ENCODE peak calls at places on chromosomes 11 and 22, in nine cellular contexts. R is non-pigmented ciliary epithelial cell; I is NCI-H1105 treated with DMSO at 0.1 percent for 48 hours; T is HCEC 1CT; V is astrocyte of the spinal cord; B is EH; Z is stimulated activated CD4-positive, alpha-beta T cell treated with anti-CD3 and anti-CD28 coated beads, Interleukin-2, amount 100 ng/mL, for 24 hours; M is brain microvascular endothelial cell; J is posterior vena cava. N is an unnamed sample.

GRCh38 chr11:73648629-73649046 is 2.3 kb downstream of the PLEKHB1 start:
- DNase-seq in R (no peak), I (no peak), T (no peak), V (no peak), B (no peak), Z (no peak), M (no peak), J (no peak), N (no peak)

GRCh38 chr11:122852071-122852831 is 14.0 kb downstream of the CRTAM start:
- DNase-seq in R (no peak), I (no peak), T (no peak), V (peak), B (peak), Z (peak), M (peak), J (no peak), N (no peak)

GRCh38 chr11:117663389-117663788 is 133.6 kb downstream of the DSCAML1 start:
- DNase-seq in R (no peak), I (no peak), T (no peak), V (no peak), B (no peak), Z (no peak), M (no peak), J (no peak), N (no peak)

GRCh38 chr22:17213976-17214375 is 5.3 kb downstream of the ADA2 start:
- DNase-seq in R (no peak), I (no peak), T (no peak), V (peak), B (peak), Z (peak), M (peak), J (peak), N (peak)

GRCh38 chr11:10042699-10043098 is 251.3 kb downstream of the SBF2 start:
- DNase-seq in R (no peak), I (no peak), T (no peak), V (peak), B (no peak), Z (no peak), M (no peak), J (no peak), N (no peak)

GRCh38 chr22:37072673-37073072 is 21.1 kb downstream of the KCTD17 start:
- DNase-seq in R (no peak), I (no peak), T (no peak), V (no peak), B (no peak), Z (no peak), M (no peak), J (no peak), N (no peak)

GRCh38 chr11:12094872-12095800 is 15.3 kb upstream of the MICAL2 start:
- DNase-seq in R (no peak), I (peak), T (no peak), V (no peak), B (no peak), Z (no peak), M (no peak), J (no peak), N (no peak)

GRCh38 chr11:64121637-64122410 is 44.1 kb downstream of the MACROD1 start:
- DNase-seq in R (peak), I (no peak), T (peak), V (peak), B (peak), Z (no peak), M (peak), J (no peak), N (no peak)

GRCh38 chr11:73530109-73530508 is 67.8 kb downstream of the FAM168A start:
- DNase-seq in R (no peak), I (no peak), T (no peak), V (no peak), B (peak), Z (no peak), M (no peak), J (no peak), N (no peak)

GRCh38 chr11:70826950-70827349 is 425.4 kb downstream of the SHANK2 start:
- DNase-seq in R (no peak), I (peak), T (no peak), V (no peak), B (no peak), Z (no peak), M (no peak), J (no peak), N (no peak)

GRCh38 chr11:131581006-131581405 is 210.6 kb downstream of the NTM start:
- DNase-seq in R (no peak), I (no peak), T (no peak), V (no peak), B (no peak), Z (no peak), M (no peak), J (no peak), N (no peak)

GRCh38 chr11:33877029-33877428 is 14.8 kb downstream of the LMO2 start:
- DNase-seq in R (no peak), I (no peak), T (no peak), V (no peak), B (no peak), Z (no peak), M (no peak), J (no peak), N (no peak)

GRCh38 chr11:70583781-70584218 is 185.5 kb downstream of the CTTN start:
- DNase-seq in R (no peak), I (no peak), T (no peak), V (no peak), B (no peak), Z (no peak), M (no peak), J (peak), N (no peak)

GRCh38 chr11:16859651-16860050 is 121.2 kb downstream of the C11orf58 start:
- DNase-seq in R (no peak), I (no peak), T (no peak), V (no peak), B (no peak), Z (no peak), M (no peak), J (no peak), N (no peak)

GRCh38 chr11:12882670-12883069 is 126.4 kb upstream of the RASSF10 start:
- DNase-seq in R (no peak), I (no peak), T (no peak), V (no peak), B (peak), Z (no peak), M (no peak), J (no peak), N (no peak)

GRCh38 chr11:64297722-64298358 is 2.3 kb upstream of the CATSPERZ start:
- DNase-seq in R (no peak), I (no peak), T (no peak), V (no peak), B (no peak), Z (no peak), M (no peak), J (peak), N (no peak)

GRCh38 chr11:109133159-109133558 is 288.8 kb upstream of the C11orf87 start:
- DNase-seq in R (no peak), I (no peak), T (no peak), V (no peak), B (no peak), Z (no peak), M (no peak), J (no peak), N (no peak)

GRCh38 chr22:20024225-20025087 is 3.5 kb downstream of the TANGO2 start:
- DNase-seq in R (no peak), I (no peak), T (no peak), V (no peak), B (no peak), Z (no peak), M (no peak), J (peak), N (no peak)

GRCh38 chr22:45505991-45506743 is 3.5 kb downstream of the FBLN1 start:
- DNase-seq in R (no peak), I (no peak), T (no peak), V (no peak), B (no peak), Z (no peak), M (no peak), J (no peak), N (no peak)

GRCh38 chr11:1163321-1163910 is 5.7 kb downstream of the MUC5AC start:
- DNase-seq in R (no peak), I (no peak), T (no peak), V (no peak), B (no peak), Z (no peak), M (no peak), J (peak), N (no peak)

GRCh38 chr11:122235615-122236014 is 119.6 kb upstream of the BLID start:
- DNase-seq in R (peak), I (no peak), T (peak), V (peak), B (peak), Z (no peak), M (peak), J (no peak), N (no peak)

N was measured in RKO.